ENCODE peak calls at places on chromosome 2, in six cellular contexts. D, K, C, G, S and T are unnamed samples.
A peak's percentile ranks its signal among the peaks of the same experiment; 100 is the strongest.

GRCh38 chr2:181784556-181784955 is 104.2 kb upstream of the NEUROD1 start:
- DNase-seq in D (no peak), K (no peak), C (no peak), G (peak; percentile 68), S (peak; percentile 19), T (no peak)

GRCh38 chr2:238846503-238847431 is 1.1 kb upstream of the TWIST2 start:
- DNase-seq in D (no peak), K (no peak), C (no peak), G (no peak), S (no peak), T (no peak)

GRCh38 chr2:23698733-23699391 is 228.1 kb downstream of the ATAD2B start:
- DNase-seq in D (no peak), K (peak; percentile 84), C (peak; percentile 90), G (peak; percentile 33), S (no peak), T (no peak)

GRCh38 chr2:181570833-181571661 is 85.9 kb downstream of the CERKL start:
- DNase-seq in D (no peak), K (no peak), C (peak; percentile 52), G (peak; percentile 6), S (no peak), T (no peak)

GRCh38 chr2:43685350-43685749 is 9.1 kb upstream of the C1GALT1C1L start:
- DNase-seq in D (no peak), K (no peak), C (no peak), G (no peak), S (no peak), T (no peak)

GRCh38 chr2:237886702-237887481 is 27.5 kb downstream of the RAMP1 start:
- DNase-seq in D (no peak), K (no peak), C (peak; percentile 35), G (peak; percentile 80), S (no peak), T (no peak)

GRCh38 chr2:191597186-191597751 is 80.7 kb upstream of the NABP1 start:
- DNase-seq in D (no peak), K (no peak), C (no peak), G (no peak), S (peak; percentile 12), T (no peak)

GRCh38 chr2:31349684-31350083 is 64.9 kb downstream of the XDH start:
- DNase-seq in D (no peak), K (no peak), C (no peak), G (no peak), S (no peak), T (no peak)

GRCh38 chr2:44430340-44430739 is 68.6 kb downstream of the CAMKMT start:
- DNase-seq in D (no peak), K (no peak), C (no peak), G (no peak), S (peak; percentile 29), T (no peak)

GRCh38 chr2:120108749-120109148 is 95.9 kb downstream of the EPB41L5 start:
- DNase-seq in D (no peak), K (no peak), C (no peak), G (peak; percentile 61), S (no peak), T (no peak)